ENCODE peak calls at places on chromosomes 6 and 20, in six cellular contexts. K is psoas muscle, Y is fibroblast of lung, W is adrenal gland, U is cardiac fibroblast, Q is lung. C is an unnamed sample.

GRCh38 chr6:38671885-38672467 is 31.0 kb downstream of the GLO1 start:
- DNase-seq in U (peak; percentile 74), K (no peak), W (peak; percentile 26), Y (peak; percentile 43), Q (peak; percentile 33), C (no peak)

GRCh38 chr20:63553933-63554290 is at the start of gene FNDC11:
- DNase-seq in U (peak; percentile 36), W (no peak), Q (no peak), Y (no peak), K (peak; percentile 61), C (no peak)

GRCh38 chr6:46676604-46677313 is 10.9 kb upstream of the TDRD6 start:
- DNase-seq in Y (no peak), K (no peak), U (no peak), W (no peak), Q (no peak), C (no peak)

GRCh38 chr6:25138697-25139051 is 140.5 kb upstream of the CARMIL1 start:
- DNase-seq in U (peak; percentile 46), K (no peak), W (no peak), Q (no peak), Y (no peak), C (no peak)

GRCh38 chr6:25132934-25133333 is 146.2 kb upstream of the CARMIL1 start:
- DNase-seq in Q (no peak), Y (no peak), U (no peak), K (no peak), W (no peak), C (no peak)

GRCh38 chr20:44304383-44304782 is 6.6 kb downstream of the FITM2 start:
- DNase-seq in Q (no peak), W (no peak), Y (no peak), U (no peak), K (no peak), C (no peak)

GRCh38 chr6:147117580-147117979 is 86.6 kb upstream of the STXBP5 start:
- DNase-seq in U (peak; percentile 64), W (peak; percentile 9), Y (no peak), Q (no peak), K (no peak), C (no peak)

GRCh38 chr6:42898891-42899361 is 16.9 kb upstream of the PTCRA start:
- DNase-seq in W (peak; percentile 70), Y (peak; percentile 53), U (peak; percentile 80), Q (peak; percentile 74), K (peak; percentile 22), C (no peak)

GRCh38 chr20:42744756-42745465 is 444.8 kb downstream of the PTPRT start:
- DNase-seq in Q (no peak), U (no peak), W (no peak), K (no peak), Y (no peak), C (no peak)

GRCh38 chr6:45185403-45186251 is 142.5 kb upstream of the RUNX2 start:
- DNase-seq in U (peak; percentile 41), Q (no peak), K (no peak), W (no peak), Y (peak; percentile 17), C (no peak)

GRCh38 chr6:101803146-101803545 is 409.6 kb downstream of the GRIK2 start:
- DNase-seq in U (no peak), Q (no peak), Y (peak; percentile 66), W (no peak), K (no peak), C (no peak)

GRCh38 chr6:44006123-44006871 is 121.0 kb downstream of the MRPL14 start:
- DNase-seq in W (peak; percentile 29), U (no peak), K (no peak), Y (peak; percentile 68), Q (no peak), C (no peak)

GRCh38 chr6:150142304-150142656 is 564 bp upstream of the PPP1R14C start:
- DNase-seq in Y (peak; percentile 50), Q (peak; percentile 52), K (no peak), U (peak; percentile 43), W (no peak), C (no peak)

GRCh38 chr20:6940052-6940451 is 172.6 kb downstream of the BMP2 start:
- DNase-seq in Y (no peak), U (peak; percentile 1), W (no peak), K (no peak), Q (no peak), C (no peak)

GRCh38 chr20:60589624-60590023 is 631.4 kb downstream of the CDH26 start:
- DNase-seq in K (no peak), W (no peak), U (no peak), Y (peak; percentile 5), Q (no peak), C (no peak)

GRCh38 chr6:78832091-78832808 is 35.1 kb upstream of the IRAK1BP1 start:
- DNase-seq in W (no peak), K (no peak), Y (peak; percentile 84), U (peak; percentile 29), Q (no peak), C (no peak)

GRCh38 chr20:10550204-10551118 is 115.4 kb downstream of the SLX4IP start:
- DNase-seq in K (no peak), Q (no peak), U (no peak), W (no peak), Y (no peak), C (no peak)

GRCh38 chr6:75301088-75301487 is 16.5 kb upstream of the TMEM30A start:
- DNase-seq in Q (no peak), U (no peak), W (no peak), K (no peak), Y (no peak), C (no peak)

GRCh38 chr6:149559389-149559788 is 6.8 kb upstream of the GINM1 start:
- DNase-seq in Q (no peak), Y (no peak), W (no peak), K (no peak), U (no peak), C (no peak)

GRCh38 chr6:4668271-4669179 is 107.7 kb upstream of the CDYL start:
- DNase-seq in W (no peak), U (no peak), K (no peak), Q (no peak), Y (peak; percentile 70), C (peak; percentile 45)

GRCh38 chr6:20340459-20340858 is 61.2 kb upstream of the E2F3 start:
- DNase-seq in Y (no peak), K (no peak), W (no peak), Q (no peak), U (no peak), C (no peak)

GRCh38 chr20:4120921-4121321 is 105.6 kb upstream of the RNF24 start:
- DNase-seq in W (no peak), K (no peak), Q (no peak), Y (no peak), U (peak; percentile 82), C (no peak)

GRCh38 chr20:46022411-46023147 is 6.4 kb upstream of the SLC12A5 start:
- DNase-seq in U (peak; percentile 32), Q (peak; percentile 68), W (peak; percentile 70), K (peak; percentile 56), Y (no peak), C (no peak)

GRCh38 chr6:129965096-129965495 is 53.3 kb upstream of the L3MBTL3 start:
- DNase-seq in Y (no peak), Q (no peak), K (no peak), W (no peak), U (no peak), C (no peak)

GRCh38 chr6:25002326-25003066 is 66.7 kb upstream of the RIPOR2 start:
- DNase-seq in Y (no peak), U (no peak), K (no peak), Q (no peak), W (no peak), C (no peak)

GRCh38 chr6:168132531-168133184 is 53.6 kb upstream of the FRMD1 start:
- DNase-seq in K (peak; percentile 52), W (peak; percentile 31), Q (peak; percentile 46), U (peak; percentile 64), Y (peak; percentile 82), C (peak; percentile 84)

GRCh38 chr6:106591111-106591825 is 38.0 kb downstream of the RTN4IP1 start:
- DNase-seq in Q (no peak), W (no peak), U (peak; percentile 77), K (peak; percentile 21), Y (peak; percentile 92), C (no peak)

GRCh38 chr6:106581468-106581867 is 47.8 kb downstream of the RTN4IP1 start:
- DNase-seq in Q (no peak), W (no peak), K (no peak), Y (no peak), U (no peak), C (no peak)

DNA sequence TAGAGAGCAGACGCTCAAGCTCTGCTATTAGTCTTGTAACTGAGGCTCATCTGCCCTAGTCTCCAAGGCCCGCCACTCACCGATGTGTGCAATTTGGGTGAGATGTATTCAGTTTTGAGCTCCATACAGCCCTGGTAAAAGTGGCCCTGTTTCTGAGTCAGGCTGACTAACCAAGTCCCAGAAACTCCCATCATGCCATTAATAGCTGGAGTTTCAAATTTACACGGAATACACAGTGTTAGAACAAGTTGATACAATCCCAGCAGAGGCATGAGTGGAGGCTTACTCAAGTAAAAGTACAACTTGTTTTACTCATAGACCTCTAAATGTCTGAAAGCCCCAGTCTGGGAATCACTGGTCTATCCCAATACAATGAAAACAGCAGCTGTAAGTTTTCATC is 42.5 kb downstream of the RTN4IP1 start:
- DNase-seq in K (no peak), W (no peak), Y (no peak), Q (no peak), U (no peak), C (no peak)
- H3K4me3 ChIP-seq in K (no peak overlapping the region), W (no peak overlapping the region), Y (no peak overlapping the region), Q (no peak overlapping the region), U (no peak overlapping the region), C (no peak overlapping the region)

GRCh38 chr6:65638047-65638831 is 68.8 kb downstream of the EYS start:
- DNase-seq in Q (no peak), K (no peak), U (no peak), W (peak; percentile 15), Y (no peak), C (no peak)
- TF ChIP-seq CTCF in Q (no peak), K (no peak), U (no peak), W (peak; percentile 21), Y (no peak), C (no peak)

GRCh38 chr6:165663736-165664552 is 903 bp upstream of the PDE10A start:
- DNase-seq in Y (peak; percentile 19), W (no peak), K (no peak), Q (no peak), U (peak; percentile 59), C (peak; percentile 79)
- H3K4me3 ChIP-seq in Y (no peak overlapping the region), W (peak overlapping the region; percentile 67), K (peak overlapping the region; percentile 71), Q (no peak overlapping the region), U (peak overlapping the region; percentile 56), C (no peak overlapping the region)

DNA sequence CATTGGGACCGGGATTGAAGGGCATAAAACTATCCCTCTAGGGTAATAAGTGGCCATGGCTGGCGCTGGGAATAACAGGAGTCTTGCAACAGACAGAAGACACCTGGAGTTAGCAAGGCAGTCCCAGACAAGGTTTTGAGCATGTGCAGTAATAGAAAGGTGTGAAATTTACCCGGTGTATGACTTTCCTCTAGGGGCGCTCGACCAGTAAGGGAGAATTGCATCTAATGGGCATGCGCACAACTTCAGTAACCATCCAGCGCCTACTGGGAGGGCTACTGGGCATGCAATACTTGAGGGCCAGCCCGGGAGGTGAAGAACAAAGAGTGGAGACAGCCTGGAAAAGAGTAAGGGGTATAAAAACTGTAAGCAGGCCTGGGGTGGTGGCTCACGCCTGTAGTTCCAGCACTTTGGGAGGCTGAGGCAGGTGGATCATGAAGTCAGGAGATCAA is 32.7 kb downstream of the SERPINB6 start:
- DNase-seq in K (no peak), Y (no peak), W (no peak), U (peak; percentile 31), Q (no peak), C (peak; percentile 10)
- TF ChIP-seq CTCF in K (no peak), Y (no peak), W (no peak), U (peak; percentile 34), Q (no peak), C (no peak)